ENCODE peak calls at places on chromosomes 11 and 22, in seven cellular contexts. V is IMR-90, F is mesendoderm, E is H9, P is neuronal stem cell, Q is H1, N is trophoblast cell. L is an unnamed sample.

GRCh38 chr11:36602143-36602542 is 4.1 kb upstream of the RAG2 start:
- DNase-seq in E (no peak), V (no peak), N (no peak), F (no peak), Q (no peak), P (no peak), L (no peak)

GRCh38 chr11:112318661-112319060 is 58.0 kb upstream of the PLET1 start:
- DNase-seq in E (no peak), P (no peak), N (no peak), V (no peak), Q (no peak), F (no peak), L (no peak)

GRCh38 chr11:3840870-3841425 is at the start of gene RHOG:
- DNase-seq in F (peak; percentile 85), E (peak; percentile 85), N (peak; percentile 69), Q (no peak), V (peak; percentile 76), P (peak; percentile 58), L (peak; percentile 92)

GRCh38 chr11:92628401-92629292 is 340.8 kb upstream of the MTNR1B start:
- DNase-seq in Q (no peak), N (peak; percentile 49), V (peak; percentile 45), E (no peak), P (no peak), F (no peak), L (no peak)

GRCh38 chr11:96520939-96521338 is 131.1 kb downstream of the JRKL start:
- DNase-seq in V (no peak), Q (no peak), E (no peak), F (no peak), N (no peak), P (no peak), L (no peak)

GRCh38 chr11:1970956-1971355 is 23.8 kb downstream of the MRPL23 start:
- DNase-seq in E (no peak), N (no peak), V (no peak), F (no peak), P (no peak), Q (no peak), L (no peak)

GRCh38 chr11:117950999-117951961 is 22.1 kb upstream of the TMPRSS13 start:
- DNase-seq in F (no peak), E (no peak), N (no peak), P (no peak), Q (no peak), V (no peak), L (no peak)

GRCh38 chr22:46830841-46831240 is 68.4 kb downstream of the TBC1D22A start:
- DNase-seq in F (no peak), P (no peak), E (no peak), V (peak; percentile 29), N (peak; percentile 9), Q (no peak), L (peak; percentile 38)

GRCh38 chr11:46281374-46281831 is 3.9 kb downstream of the CREB3L1 start:
- DNase-seq in Q (no peak), P (no peak), V (peak; percentile 44), E (no peak), N (no peak), F (peak; percentile 46), L (peak; percentile 62)

GRCh38 chr11:117144477-117145392 is 648 bp downstream of the PAFAH1B2 start:
- DNase-seq in F (peak; percentile 51), E (no peak), N (peak; percentile 89), P (peak; percentile 3), Q (no peak), V (peak; percentile 86), L (peak; percentile 84)

GRCh38 chr22:44892243-44892642 is 117.6 kb downstream of the PHF21B start:
- DNase-seq in V (no peak), P (no peak), N (no peak), F (no peak), Q (no peak), E (no peak), L (no peak)

GRCh38 chr22:29117799-29118477 is 45.1 kb downstream of the KREMEN1 start:
- DNase-seq in F (no peak), P (no peak), V (peak; percentile 24), N (no peak), Q (no peak), E (no peak), L (peak; percentile 49)

GRCh38 chr11:9755561-9755960 is 91.7 kb downstream of the SWAP70 start:
- DNase-seq in E (no peak), P (no peak), N (no peak), Q (no peak), V (peak; percentile 89), F (no peak), L (peak; percentile 89)

GRCh38 chr22:23997092-23997491 is 8.2 kb downstream of the GSTT4 start:
- DNase-seq in P (no peak), F (no peak), N (no peak), V (no peak), E (no peak), Q (no peak), L (no peak)

GRCh38 chr11:76041208-76041607 is 165.1 kb downstream of the WNT11 start:
- DNase-seq in F (peak; percentile 46), P (no peak), N (no peak), E (peak; percentile 45), Q (no peak), V (no peak), L (no peak)

GRCh38 chr11:76033699-76034098 is 172.6 kb downstream of the WNT11 start:
- DNase-seq in E (no peak), P (no peak), Q (no peak), N (no peak), F (no peak), V (no peak), L (no peak)

GRCh38 chr11:76035020-76035419 is 171.3 kb downstream of the WNT11 start:
- DNase-seq in F (no peak), Q (no peak), E (no peak), P (no peak), V (no peak), N (no peak), L (no peak)

GRCh38 chr11:76038608-76039007 is 167.7 kb downstream of the WNT11 start:
- DNase-seq in Q (no peak), P (no peak), E (no peak), F (no peak), V (no peak), N (no peak), L (no peak)
- H3K4ac ChIP-seq in Q (no peak overlapping the region), P (no peak overlapping the region), E (no peak overlapping the region), F (no peak overlapping the region), V (peak overlapping the region; percentile 4), N (no peak overlapping the region), L (no peak overlapping the region)

DNA sequence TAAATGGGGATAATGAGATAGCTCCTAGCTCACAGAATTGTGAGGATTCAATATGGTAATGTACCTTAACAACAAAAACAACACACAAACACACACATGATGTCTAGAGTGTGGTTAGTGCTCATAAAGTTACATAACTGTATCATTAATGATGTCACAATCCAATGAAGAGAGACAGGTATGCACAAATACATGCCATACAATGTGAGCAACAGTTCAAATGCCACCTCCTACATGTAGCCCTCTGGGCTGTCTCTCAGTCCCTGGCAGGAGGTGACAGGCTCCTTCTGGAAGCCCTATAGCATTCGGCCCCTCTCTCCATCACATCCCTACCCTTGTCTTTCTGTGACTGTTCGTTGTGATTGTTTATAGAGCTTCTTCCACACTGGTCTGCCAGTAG is 8.3 kb upstream of the MICALL1 start:
- DNase-seq in V (no peak), Q (no peak), N (peak; percentile 81), E (no peak), P (no peak), F (no peak), L (no peak)
- H3K9ac ChIP-seq in V (no peak overlapping the region), Q (no peak overlapping the region), N (no peak overlapping the region), E (no peak overlapping the region), P (no peak overlapping the region), F (no peak overlapping the region), L (no peak overlapping the region)

DNA sequence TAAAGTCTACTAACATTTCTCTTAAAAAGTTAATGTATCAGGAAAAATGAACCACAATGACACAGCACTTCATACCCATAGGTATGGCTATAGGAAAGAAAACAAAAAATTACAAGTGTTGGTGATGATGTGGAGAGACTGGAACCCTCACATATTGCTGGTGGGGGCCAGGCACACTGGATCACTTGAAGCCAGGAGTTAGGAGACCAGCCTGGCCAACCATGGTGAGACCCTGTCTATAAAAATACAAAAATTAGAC is 26.7 kb downstream of the TCF20 start:
- DNase-seq in Q (no peak), V (no peak), E (no peak), F (no peak), N (no peak), P (no peak), L (no peak)
- H3K4ac ChIP-seq in Q (no peak overlapping the region), V (no peak overlapping the region), E (no peak overlapping the region), F (no peak overlapping the region), N (peak overlapping the region; percentile 76), P (no peak overlapping the region), L (no peak overlapping the region)

GRCh38 chr22:26658671-26659478 is 1.5 kb downstream of the MIAT start:
- DNase-seq in F (peak; percentile 99), V (peak; percentile 97), N (peak; percentile 5), P (peak; percentile 72), Q (peak; percentile 85), E (peak; percentile 96), L (peak; percentile 92)
- H3K9ac ChIP-seq in F (peak overlapping the region; percentile 58), V (no peak overlapping the region), N (no peak overlapping the region), P (peak overlapping the region; percentile 47), Q (peak overlapping the region; percentile 25), E (no peak overlapping the region), L (peak overlapping the region; percentile 22)

DNA sequence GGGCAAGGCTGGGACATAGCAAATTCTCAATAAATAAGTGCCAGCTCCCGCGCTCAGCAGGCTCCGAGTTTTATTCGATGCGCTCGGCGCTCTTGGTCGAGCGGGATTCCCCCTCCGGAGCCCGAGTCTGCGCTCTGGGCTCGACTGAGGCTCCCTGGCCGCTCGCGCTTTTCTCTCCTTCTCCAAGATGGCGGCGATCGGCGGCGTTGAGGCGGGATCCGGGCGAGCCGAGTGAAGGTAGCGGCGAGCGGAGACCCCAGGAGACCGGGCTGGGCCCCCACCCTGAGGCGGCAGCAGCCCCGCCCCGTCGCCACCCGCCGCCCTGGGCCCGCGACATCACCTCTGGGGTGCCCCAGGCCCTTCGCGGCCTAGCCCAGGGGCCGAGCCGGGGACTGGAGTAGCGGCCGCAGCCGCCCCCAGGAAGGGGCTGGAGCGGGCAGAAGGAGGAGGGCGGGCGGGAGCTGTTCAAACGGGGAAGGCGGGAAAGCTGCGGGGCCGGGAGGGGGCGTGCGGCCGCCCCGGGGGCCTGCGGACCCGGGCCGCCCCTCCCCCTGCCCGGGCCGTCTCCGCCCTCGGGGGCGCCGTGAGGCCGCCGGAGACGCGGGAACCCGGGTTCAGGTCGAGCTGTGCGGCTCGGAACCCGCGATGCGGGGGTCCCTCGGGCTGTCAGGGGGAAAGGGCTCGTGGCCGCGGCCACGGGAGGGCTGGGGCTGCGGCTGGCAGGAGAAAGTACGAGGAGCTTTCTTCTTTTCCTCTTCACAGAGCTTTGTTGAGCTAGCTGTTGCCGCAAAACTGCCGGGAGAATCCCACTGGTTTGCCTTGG is at the start of gene HMGXB4:
- DNase-seq in F (peak; percentile 94), E (peak; percentile 82), Q (peak; percentile 51), N (peak; percentile 92), P (peak; percentile 82), V (peak; percentile 86), L (peak; percentile 92)
- H3K4ac ChIP-seq in F (peak within 1 kb of the TSS; percentile 99), E (no peak within 1 kb of the TSS), Q (no peak within 1 kb of the TSS), N (peak within 1 kb of the TSS; percentile 98), P (peak within 1 kb of the TSS; percentile 46), V (peak within 1 kb of the TSS; percentile 70), L (peak within 1 kb of the TSS; percentile 80)

L was measured in mesenchymal stem cell.